ENCODE peak calls at places on chromosomes 6 and 20, in five cellular contexts. One of them, this sample, is unnamed.
A peak's percentile ranks its signal among the peaks of the same experiment; 100 is the strongest.

GRCh38 chr6:68636710-68637470 is 1.8 kb downstream of the ADGRB3 start:
- DNase-seq in A549: no peak
- DNase-seq in cardiac fibroblast: no peak
- DNase-seq in MM.1S: no peak
- DNase-seq in mucosa of descending colon: no peak
- DNase-seq in this sample: no peak

GRCh38 chr6:128572286-128572685 is 51.9 kb upstream of the PTPRK start:
- DNase-seq in A549: no peak
- DNase-seq in cardiac fibroblast: no peak
- DNase-seq in MM.1S: no peak
- DNase-seq in mucosa of descending colon: no peak
- DNase-seq in this sample: no peak

GRCh38 chr6:105184921-105185320 is 5.1 kb upstream of the POPDC3 start:
- DNase-seq in A549: no peak
- DNase-seq in cardiac fibroblast: peak; percentile 88
- DNase-seq in MM.1S: no peak
- DNase-seq in mucosa of descending colon: no peak
- DNase-seq in this sample: no peak

GRCh38 chr6:78810146-78810545 is 57.2 kb upstream of the IRAK1BP1 start:
- DNase-seq in A549: peak; percentile 23
- DNase-seq in cardiac fibroblast: peak; percentile 68
- DNase-seq in MM.1S: peak; percentile 28
- DNase-seq in mucosa of descending colon: no peak
- DNase-seq in this sample: peak; percentile 80

GRCh38 chr6:16413399-16413798 is 175.0 kb downstream of the GMPR start:
- DNase-seq in A549: no peak
- DNase-seq in cardiac fibroblast: no peak
- DNase-seq in MM.1S: peak; percentile 29
- DNase-seq in mucosa of descending colon: no peak
- DNase-seq in this sample: no peak

GRCh38 chr20:10963717-10964266 is 290.0 kb upstream of the JAG1 start:
- DNase-seq in A549: no peak
- DNase-seq in cardiac fibroblast: peak; percentile 45
- DNase-seq in MM.1S: no peak
- DNase-seq in mucosa of descending colon: no peak
- DNase-seq in this sample: no peak

GRCh38 chr20:51876511-51876910 is 74.2 kb upstream of the SALL4 start:
- DNase-seq in A549: no peak
- DNase-seq in cardiac fibroblast: no peak
- DNase-seq in MM.1S: no peak
- DNase-seq in mucosa of descending colon: no peak
- DNase-seq in this sample: no peak

GRCh38 chr6:16167219-16167618 is 38.3 kb downstream of the MYLIP start:
- DNase-seq in A549: no peak
- DNase-seq in cardiac fibroblast: no peak
- DNase-seq in MM.1S: no peak
- DNase-seq in mucosa of descending colon: no peak
- DNase-seq in this sample: no peak

GRCh38 chr6:168530653-168531071 is 89.7 kb downstream of the SMOC2 start:
- DNase-seq in A549: no peak
- DNase-seq in cardiac fibroblast: no peak
- DNase-seq in MM.1S: no peak
- DNase-seq in mucosa of descending colon: no peak
- DNase-seq in this sample: no peak

GRCh38 chr6:113530769-113531168 is 326.4 kb upstream of the MARCKS start:
- DNase-seq in A549: peak; percentile 6
- DNase-seq in cardiac fibroblast: peak; percentile 87
- DNase-seq in MM.1S: no peak
- DNase-seq in mucosa of descending colon: no peak
- DNase-seq in this sample: peak; percentile 94

GRCh38 chr20:42308980-42309524 is 690.9 kb upstream of the CHD6 start:
- DNase-seq in A549: no peak
- DNase-seq in cardiac fibroblast: no peak
- DNase-seq in MM.1S: no peak
- DNase-seq in mucosa of descending colon: no peak
- DNase-seq in this sample: no peak

GRCh38 chr6:157281570-157281969 is 41.7 kb downstream of the TMEM242 start:
- DNase-seq in A549: peak; percentile 38
- DNase-seq in cardiac fibroblast: no peak
- DNase-seq in MM.1S: no peak
- DNase-seq in mucosa of descending colon: no peak
- DNase-seq in this sample: no peak

GRCh38 chr6:2110504-2110903 is 134.9 kb downstream of the GMDS start:
- DNase-seq in A549: no peak
- DNase-seq in cardiac fibroblast: peak; percentile 58
- DNase-seq in MM.1S: no peak
- DNase-seq in mucosa of descending colon: no peak
- DNase-seq in this sample: no peak

GRCh38 chr6:158869010-158869603 is 49.9 kb upstream of the EZR start:
- DNase-seq in A549: peak; percentile 92
- DNase-seq in cardiac fibroblast: no peak
- DNase-seq in MM.1S: no peak
- DNase-seq in mucosa of descending colon: no peak
- DNase-seq in this sample: peak; percentile 75

GRCh38 chr6:11429577-11429976 is 108.0 kb upstream of the TMEM170B start:
- DNase-seq in A549: no peak
- DNase-seq in cardiac fibroblast: no peak
- DNase-seq in MM.1S: no peak
- DNase-seq in mucosa of descending colon: no peak
- DNase-seq in this sample: no peak

GRCh38 chr20:14972256-14972655 is 634.8 kb upstream of the FLRT3 start:
- DNase-seq in A549: no peak
- DNase-seq in cardiac fibroblast: no peak
- DNase-seq in MM.1S: no peak
- DNase-seq in mucosa of descending colon: no peak
- DNase-seq in this sample: peak; percentile 58

GRCh38 chr20:39810269-39810668 is 848.1 kb downstream of the DHX35 start:
- DNase-seq in A549: no peak
- DNase-seq in cardiac fibroblast: no peak
- DNase-seq in MM.1S: no peak
- DNase-seq in mucosa of descending colon: no peak
- DNase-seq in this sample: no peak

GRCh38 chr6:45454008-45454911 is 76.5 kb upstream of the SUPT3H start:
- DNase-seq in A549: no peak
- DNase-seq in cardiac fibroblast: peak; percentile 52
- DNase-seq in MM.1S: no peak
- DNase-seq in mucosa of descending colon: no peak
- DNase-seq in this sample: peak; percentile 43

GRCh38 chr20:44187054-44187762 is at the start of gene JPH2:
- DNase-seq in A549: peak; percentile 60
- DNase-seq in cardiac fibroblast: peak; percentile 79
- DNase-seq in MM.1S: no peak
- DNase-seq in mucosa of descending colon: peak; percentile 61
- DNase-seq in this sample: peak; percentile 77

GRCh38 chr20:38751360-38751976 is 3.2 kb downstream of the ACTR5 start:
- DNase-seq in A549: peak; percentile 52
- DNase-seq in cardiac fibroblast: peak; percentile 64
- DNase-seq in MM.1S: peak; percentile 52
- DNase-seq in mucosa of descending colon: no peak
- DNase-seq in this sample: peak; percentile 50

GRCh38 chr20:9281770-9282169 is 212.9 kb downstream of the PLCB4 start:
- DNase-seq in A549: no peak
- DNase-seq in cardiac fibroblast: no peak
- DNase-seq in MM.1S: no peak
- DNase-seq in mucosa of descending colon: no peak
- DNase-seq in this sample: no peak

GRCh38 chr6:24009319-24009718 is 116.7 kb upstream of the NRSN1 start:
- DNase-seq in A549: no peak
- DNase-seq in cardiac fibroblast: no peak
- DNase-seq in MM.1S: no peak
- DNase-seq in mucosa of descending colon: no peak
- DNase-seq in this sample: no peak

GRCh38 chr20:18252597-18253451 is 35.5 kb upstream of the ZNF133 start:
- DNase-seq in A549: peak; percentile 81
- DNase-seq in cardiac fibroblast: no peak
- DNase-seq in MM.1S: no peak
- DNase-seq in mucosa of descending colon: no peak
- DNase-seq in this sample: peak; percentile 85

GRCh38 chr6:22737331-22737730 is 168.0 kb downstream of the HDGFL1 start:
- DNase-seq in A549: peak; percentile 34
- DNase-seq in cardiac fibroblast: peak; percentile 68
- DNase-seq in MM.1S: no peak
- DNase-seq in mucosa of descending colon: peak; percentile 34
- DNase-seq in this sample: peak; percentile 29

GRCh38 chr6:111624391-111625098 is 18.9 kb upstream of the TRAF3IP2 start:
- DNase-seq in A549: no peak
- DNase-seq in cardiac fibroblast: peak; percentile 47
- DNase-seq in MM.1S: no peak
- DNase-seq in mucosa of descending colon: no peak
- DNase-seq in this sample: peak; percentile 30

GRCh38 chr20:1443085-1443484 is 23.6 kb downstream of the NSFL1C start:
- DNase-seq in A549: no peak
- DNase-seq in cardiac fibroblast: no peak
- DNase-seq in MM.1S: no peak
- DNase-seq in mucosa of descending colon: no peak
- DNase-seq in this sample: no peak

GRCh38 chr20:62936996-62937352 is 973 bp upstream of the GID8 start:
- DNase-seq in A549: peak; percentile 39
- DNase-seq in cardiac fibroblast: peak; percentile 73
- DNase-seq in MM.1S: peak; percentile 41
- DNase-seq in mucosa of descending colon: no peak
- DNase-seq in this sample: peak; percentile 68

GRCh38 chr6:154302111-154302752 is 54.4 kb downstream of the IPCEF1 start:
- DNase-seq in A549: no peak
- DNase-seq in cardiac fibroblast: peak; percentile 53
- DNase-seq in MM.1S: peak; percentile 52
- DNase-seq in mucosa of descending colon: no peak
- DNase-seq in this sample: peak; percentile 56

GRCh38 chr6:21123485-21124436 is 469.8 kb upstream of the SOX4 start:
- DNase-seq in A549: no peak
- DNase-seq in cardiac fibroblast: no peak
- DNase-seq in MM.1S: no peak
- DNase-seq in mucosa of descending colon: no peak
- DNase-seq in this sample: no peak

GRCh38 chr6:136753624-136754023 is 38.7 kb downstream of the MAP3K5 start:
- DNase-seq in A549: no peak
- DNase-seq in cardiac fibroblast: no peak
- DNase-seq in MM.1S: no peak
- DNase-seq in mucosa of descending colon: no peak
- DNase-seq in this sample: peak; percentile 34

GRCh38 chr20:32484221-32485125 is 100.7 kb downstream of the NOL4L start:
- DNase-seq in A549: peak; percentile 52
- DNase-seq in cardiac fibroblast: peak; percentile 31
- DNase-seq in MM.1S: no peak
- DNase-seq in mucosa of descending colon: peak; percentile 80
- DNase-seq in this sample: no peak

GRCh38 chr20:8375898-8376297 is 243.8 kb downstream of the PLCB1 start:
- DNase-seq in A549: no peak
- DNase-seq in cardiac fibroblast: peak; percentile 17
- DNase-seq in MM.1S: no peak
- DNase-seq in mucosa of descending colon: no peak
- DNase-seq in this sample: no peak

GRCh38 chr6:150865406-150866146 is at the start of gene MTHFD1L:
- DNase-seq in A549: peak; percentile 84
- DNase-seq in cardiac fibroblast: peak; percentile 91
- DNase-seq in MM.1S: peak; percentile 71
- DNase-seq in mucosa of descending colon: peak; percentile 84
- DNase-seq in this sample: peak; percentile 50

DNA sequence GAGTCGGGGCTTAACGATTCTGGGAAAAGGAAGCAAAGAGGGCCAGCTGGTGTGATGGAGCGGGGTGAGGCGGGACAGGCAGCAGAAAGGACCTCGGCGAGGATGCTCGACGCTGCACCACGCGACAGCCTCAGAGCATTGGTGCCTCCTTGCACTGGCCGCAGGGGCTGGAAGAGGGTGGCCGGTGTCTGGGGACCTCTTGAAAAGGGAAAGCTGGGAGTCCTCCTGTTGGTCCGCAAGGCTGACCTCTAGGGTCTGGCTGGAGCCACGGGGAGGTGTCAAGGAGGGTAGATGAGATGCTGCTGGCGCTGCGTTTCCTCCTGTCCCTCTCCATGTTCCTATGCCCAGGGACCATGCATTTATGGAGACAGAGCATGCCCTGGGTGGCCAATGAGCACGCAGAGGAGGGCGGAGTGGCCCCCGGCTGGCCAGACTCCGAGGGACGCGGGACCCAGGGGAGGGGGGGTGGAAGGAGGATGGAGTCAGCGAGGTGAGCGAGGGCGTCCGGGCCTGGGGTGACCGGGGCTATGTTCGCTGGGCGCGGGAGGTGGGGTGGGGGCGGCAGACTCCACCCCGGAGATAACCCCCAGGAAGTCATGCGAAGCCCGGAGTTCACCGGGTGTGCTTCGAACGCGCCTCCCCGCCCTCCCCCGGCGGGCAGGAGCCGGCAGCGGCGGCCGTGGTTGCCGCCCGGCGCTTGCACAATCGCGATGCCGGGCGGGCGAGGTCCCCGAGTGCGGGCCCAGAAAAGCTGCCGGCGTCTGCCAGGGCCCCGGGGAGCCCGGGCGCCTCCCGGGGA is at the start of gene CYP24A1:
- DNase-seq in A549: peak; percentile 98
- DNase-seq in cardiac fibroblast: peak; percentile 4
- DNase-seq in MM.1S: peak; percentile 14
- DNase-seq in mucosa of descending colon: peak; percentile 50
- DNase-seq in this sample: no peak
- H3K4me3 ChIP-seq in A549: peak within 1 kb of the TSS; percentile 83
- H3K4me3 ChIP-seq in cardiac fibroblast: peak within 1 kb of the TSS; percentile 14
- H3K4me3 ChIP-seq in MM.1S: peak within 1 kb of the TSS; percentile 27
- H3K4me3 ChIP-seq in mucosa of descending colon: no peak within 1 kb of the TSS
- H3K4me3 ChIP-seq in this sample: no peak within 1 kb of the TSS

GRCh38 chr6:42225043-42225368 is 7.3 kb upstream of the MRPS10 start:
- DNase-seq in A549: no peak
- DNase-seq in cardiac fibroblast: no peak
- DNase-seq in MM.1S: no peak
- DNase-seq in mucosa of descending colon: no peak
- DNase-seq in this sample: no peak

GRCh38 chr6:42224222-42225042 is 6.8 kb upstream of the MRPS10 start:
- DNase-seq in A549: peak; percentile 88
- DNase-seq in cardiac fibroblast: peak; percentile 95
- DNase-seq in MM.1S: no peak
- DNase-seq in mucosa of descending colon: no peak
- DNase-seq in this sample: peak; percentile 100

GRCh38 chr6:42222450-42222849 is 4.8 kb upstream of the MRPS10 start:
- DNase-seq in A549: no peak
- DNase-seq in cardiac fibroblast: no peak
- DNase-seq in MM.1S: no peak
- DNase-seq in mucosa of descending colon: no peak
- DNase-seq in this sample: peak; percentile 51

GRCh38 chr6:42220754-42221153 is 3.1 kb upstream of the MRPS10 start:
- DNase-seq in A549: no peak
- DNase-seq in cardiac fibroblast: no peak
- DNase-seq in MM.1S: no peak
- DNase-seq in mucosa of descending colon: no peak
- DNase-seq in this sample: no peak

GRCh38 chr6:42221546-42221945 is 3.9 kb upstream of the MRPS10 start:
- DNase-seq in A549: no peak
- DNase-seq in cardiac fibroblast: no peak
- DNase-seq in MM.1S: no peak
- DNase-seq in mucosa of descending colon: no peak
- DNase-seq in this sample: peak; percentile 80
- H3K4me3 ChIP-seq in A549: no peak overlapping the region
- H3K4me3 ChIP-seq in cardiac fibroblast: no peak overlapping the region
- H3K4me3 ChIP-seq in MM.1S: no peak overlapping the region
- H3K4me3 ChIP-seq in mucosa of descending colon: no peak overlapping the region
- H3K4me3 ChIP-seq in this sample: no peak overlapping the region

GRCh38 chr20:3240776-3241363 is 1.9 kb upstream of the SLC4A11 start:
- DNase-seq in A549: no peak
- DNase-seq in cardiac fibroblast: no peak
- DNase-seq in MM.1S: no peak
- DNase-seq in mucosa of descending colon: no peak
- DNase-seq in this sample: no peak
- H3K4me3 ChIP-seq in A549: no peak overlapping the region
- H3K4me3 ChIP-seq in cardiac fibroblast: no peak overlapping the region
- H3K4me3 ChIP-seq in MM.1S: no peak overlapping the region
- H3K4me3 ChIP-seq in mucosa of descending colon: no peak overlapping the region
- H3K4me3 ChIP-seq in this sample: no peak overlapping the region

GRCh38 chr20:6767536-6768227 is at the start of gene BMP2:
- DNase-seq in A549: peak; percentile 48
- DNase-seq in cardiac fibroblast: peak; percentile 60
- DNase-seq in MM.1S: peak; percentile 70
- DNase-seq in mucosa of descending colon: peak; percentile 84
- DNase-seq in this sample: no peak
- H3K4me3 ChIP-seq in A549: peak within 1 kb of the TSS; percentile 67
- H3K4me3 ChIP-seq in cardiac fibroblast: peak within 1 kb of the TSS; percentile 66
- H3K4me3 ChIP-seq in MM.1S: peak within 1 kb of the TSS; percentile 80
- H3K4me3 ChIP-seq in mucosa of descending colon: peak within 1 kb of the TSS; percentile 84
- H3K4me3 ChIP-seq in this sample: peak within 1 kb of the TSS; percentile 93